ENCODE peak calls at places on chromosomes 3 and 15, in nine cellular contexts. R is fibroblast of villous mesenchyme, C is body of pancreas, Y is A549, Q is MCF 10A, H is gastrocnemius medialis, I is GM10248, P is HepG2, Z is AG04449. J is an unnamed sample.

GRCh38 chr15:70195808-70196304 is 98.1 kb upstream of the TLE3 start:
- DNase-seq in Q (peak), P (peak), Z (peak), H (peak), Y (peak), R (peak), I (no peak), C (peak), J (no peak)

GRCh38 chr3:50445919-50446318 is 57.5 kb downstream of the CACNA2D2 start:
- DNase-seq in Z (no peak), P (peak), Y (peak), Q (no peak), C (peak), I (no peak), H (no peak), R (no peak), J (no peak)

GRCh38 chr3:133464573-133464972 is 64.7 kb downstream of the BFSP2 start:
- DNase-seq in Q (peak), I (no peak), Z (no peak), H (no peak), Y (peak), P (no peak), R (peak), C (no peak), J (peak)

GRCh38 chr3:58005662-58006061 is 2.6 kb upstream of the FLNB start:
- DNase-seq in P (peak), I (no peak), Z (peak), Y (peak), C (no peak), R (no peak), H (no peak), Q (peak), J (no peak)

GRCh38 chr3:31185004-31185357 is 290.5 kb upstream of the GADL1 start:
- DNase-seq in R (no peak), I (no peak), C (no peak), P (no peak), Z (no peak), H (no peak), Y (no peak), Q (no peak), J (no peak)

GRCh38 chr15:82585072-82585471 is 44.8 kb upstream of the RPS17 start:
- DNase-seq in Z (no peak), H (no peak), C (no peak), P (no peak), I (no peak), Y (no peak), Q (peak), R (peak), J (no peak)

GRCh38 chr3:38605981-38606380 is 43.5 kb downstream of the SCN5A start:
- DNase-seq in H (no peak), C (no peak), Q (no peak), I (no peak), Z (no peak), P (no peak), R (no peak), Y (no peak), J (no peak)

GRCh38 chr15:49063402-49064280 is 17.4 kb upstream of the SECISBP2L start:
- DNase-seq in I (no peak), P (no peak), H (no peak), Z (no peak), C (peak), Y (no peak), R (no peak), Q (no peak), J (no peak)

GRCh38 chr3:47193871-47194859 is 30.3 kb upstream of the SETD2 start:
- DNase-seq in H (no peak), Q (peak), R (peak), Z (no peak), C (no peak), P (no peak), Y (no peak), I (no peak), J (no peak)

GRCh38 chr3:50316657-50317242 is 5.8 kb downstream of the HYAL2 start:
- DNase-seq in Q (peak), P (no peak), Y (peak), R (peak), H (no peak), I (no peak), Z (no peak), C (no peak), J (peak)

GRCh38 chr15:52466134-52466701 is 62.5 kb downstream of the MYO5A start:
- DNase-seq in Y (no peak), P (no peak), R (no peak), Q (no peak), C (peak), Z (no peak), H (peak), I (peak), J (peak)

GRCh38 chr3:49868951-49869454 is 703 bp downstream of the CAMKV start:
- DNase-seq in I (no peak), Y (no peak), P (no peak), R (no peak), Q (no peak), Z (no peak), C (no peak), H (no peak), J (peak)

GRCh38 chr3:34570916-34571705 is 772.7 kb downstream of the PDCD6IP start:
- DNase-seq in I (no peak), Q (peak), C (no peak), H (no peak), Y (no peak), R (no peak), Z (no peak), P (no peak), J (no peak)

GRCh38 chr15:47397587-47397986 is 319.7 kb upstream of the SEMA6D start:
- DNase-seq in Q (no peak), I (no peak), R (no peak), Z (no peak), C (no peak), P (no peak), Y (no peak), H (no peak), J (no peak)

GRCh38 chr3:136979684-136980083 is 21.9 kb downstream of the IL20RB start:
- DNase-seq in Q (peak), R (no peak), Z (no peak), I (no peak), H (no peak), P (no peak), Y (no peak), C (no peak), J (no peak)

GRCh38 chr3:126545544-126545943 is 13.2 kb downstream of the C3orf22 start:
- DNase-seq in Q (no peak), C (no peak), R (no peak), Z (no peak), H (no peak), I (no peak), Y (no peak), P (no peak), J (no peak)

DNA sequence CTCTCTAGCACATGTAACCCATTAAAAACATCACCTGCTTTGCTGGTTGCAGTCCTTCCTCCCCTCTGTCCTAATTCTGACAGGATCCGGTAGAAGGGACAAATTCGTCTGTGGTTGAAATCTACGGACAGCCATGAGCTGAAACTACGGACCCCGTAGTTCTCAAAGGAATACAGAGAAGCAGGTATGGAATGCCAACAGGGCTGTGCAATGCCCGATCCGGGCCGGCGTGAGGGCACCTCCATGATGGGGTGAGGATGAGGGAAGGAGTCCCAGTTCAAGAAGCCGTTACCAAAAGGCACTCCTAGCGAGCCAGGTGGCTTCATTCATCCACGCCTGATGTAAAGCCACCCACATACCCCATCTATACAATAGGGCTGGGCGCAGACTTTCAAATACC is 160.0 kb upstream of the NSMCE3 start:
- DNase-seq in H (no peak), R (no peak), I (no peak), P (no peak), Y (no peak), Z (no peak), Q (no peak), C (no peak), J (no peak)
- TF ChIP-seq CTCF in H (no peak), R (no peak), I (no peak), P (no peak), Y (no peak), Z (no peak), Q (no peak), C (no peak), J (no peak)

GRCh38 chr3:62558549-62559112 is 185.3 kb upstream of the FEZF2 start:
- DNase-seq in Z (no peak), I (peak), Y (peak), R (peak), C (no peak), P (peak), H (no peak), Q (peak), J (peak)
- TF ChIP-seq CTCF in Z (peak), I (peak), Y (peak), R (peak), C (peak), P (peak), H (no peak), Q (peak), J (peak)

GRCh38 chr15:77584201-77584600 is 48.5 kb downstream of the LINGO1 start:
- DNase-seq in Z (no peak), H (no peak), Q (peak), I (no peak), Y (no peak), C (no peak), R (no peak), P (peak), J (no peak)
- TF ChIP-seq CTCF in Z (peak), H (no peak), Q (no peak), I (no peak), Y (no peak), C (no peak), R (peak), P (peak), J (no peak)

GRCh38 chr3:59608356-59608755 is 558.5 kb upstream of the CFAP20DC start:
- DNase-seq in Y (no peak), I (no peak), R (no peak), H (no peak), Z (no peak), C (no peak), P (no peak), Q (no peak), J (no peak)

GRCh38 chr3:59605318-59605717 is 555.5 kb upstream of the CFAP20DC start:
- DNase-seq in P (no peak), C (peak), Q (no peak), Y (no peak), H (no peak), R (no peak), I (no peak), Z (no peak), J (no peak)

GRCh38 chr3:59605944-59606534 is 556.2 kb upstream of the CFAP20DC start:
- DNase-seq in P (no peak), C (no peak), Y (no peak), I (no peak), Q (no peak), H (no peak), Z (no peak), R (no peak), J (no peak)

GRCh38 chr3:59606638-59607262 is 556.9 kb upstream of the CFAP20DC start:
- DNase-seq in C (no peak), Y (no peak), Z (no peak), R (no peak), P (no peak), I (no peak), Q (no peak), H (no peak), J (no peak)

DNA sequence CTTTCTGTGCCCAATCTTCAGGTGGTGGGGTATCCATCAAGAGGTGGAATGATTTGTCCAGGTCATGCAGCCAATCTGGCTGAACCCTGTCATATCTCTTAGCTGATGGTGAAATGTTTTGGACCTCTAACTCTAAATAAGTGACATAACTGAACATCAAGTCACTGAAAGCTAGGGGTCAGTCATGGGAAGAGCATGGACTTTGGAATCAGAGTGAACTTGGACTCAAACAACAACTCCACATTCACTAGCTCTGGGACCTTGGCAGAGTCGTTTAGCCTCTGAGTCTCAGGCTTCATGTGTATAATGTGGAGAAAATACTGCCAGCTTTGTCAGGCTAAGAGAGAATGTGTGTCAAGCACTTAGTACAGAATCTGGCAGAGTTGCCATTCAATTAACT is 557.8 kb upstream of the CFAP20DC start:
- DNase-seq in H (peak), I (no peak), Y (peak), Z (no peak), Q (peak), R (peak), C (no peak), P (peak), J (no peak)
- TF ChIP-seq CTCF in H (no peak), I (no peak), Y (no peak), Z (no peak), Q (no peak), R (peak), C (no peak), P (peak), J (no peak)

GRCh38 chr3:128983293-128984069 is 10.4 kb downstream of the CFAP92 start:
- DNase-seq in Y (no peak), I (no peak), P (no peak), R (no peak), H (no peak), C (no peak), Z (no peak), Q (no peak), J (no peak)
- TF ChIP-seq CTCF in Y (no peak), I (no peak), P (peak), R (no peak), H (no peak), C (no peak), Z (no peak), Q (no peak), J (no peak)

DNA sequence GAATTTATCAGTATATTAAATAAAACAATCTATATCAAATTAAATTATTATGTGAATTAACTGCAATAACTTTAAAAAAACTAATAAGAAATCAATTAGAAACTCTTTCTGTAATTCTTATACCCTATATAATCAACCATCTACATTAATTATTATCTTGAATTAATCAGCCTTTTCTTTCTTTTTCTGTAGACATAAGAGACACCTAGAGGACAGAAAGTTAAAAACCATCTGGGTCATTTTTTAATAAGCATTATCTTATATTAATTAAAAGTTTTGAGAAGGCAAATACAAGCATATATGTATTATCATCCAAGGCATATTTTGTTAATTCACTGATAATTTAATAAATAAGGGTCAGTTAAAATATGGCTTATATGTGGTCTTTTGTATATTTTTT is 24.2 kb upstream of the SLC25A26 start:
- DNase-seq in Z (no peak), Q (peak), I (no peak), R (peak), P (no peak), H (no peak), C (no peak), Y (no peak), J (no peak)
- TF ChIP-seq CTCF in Z (no peak), Q (peak), I (no peak), R (peak), P (no peak), H (no peak), C (peak), Y (peak), J (no peak)

GRCh38 chr15:83767786-83768185 is 113.9 kb downstream of the ADAMTSL3 start:
- DNase-seq in C (no peak), Q (no peak), Y (no peak), P (no peak), R (no peak), H (no peak), Z (no peak), I (no peak), J (no peak)

GRCh38 chr15:83764201-83764839 is 110.4 kb downstream of the ADAMTSL3 start:
- DNase-seq in H (no peak), Y (no peak), C (no peak), R (no peak), Z (no peak), P (no peak), Q (no peak), I (no peak), J (no peak)

GRCh38 chr15:83766326-83766725 is 112.4 kb downstream of the ADAMTSL3 start:
- DNase-seq in I (no peak), Z (no peak), Q (no peak), Y (no peak), H (no peak), P (no peak), C (no peak), R (peak), J (no peak)

DNA sequence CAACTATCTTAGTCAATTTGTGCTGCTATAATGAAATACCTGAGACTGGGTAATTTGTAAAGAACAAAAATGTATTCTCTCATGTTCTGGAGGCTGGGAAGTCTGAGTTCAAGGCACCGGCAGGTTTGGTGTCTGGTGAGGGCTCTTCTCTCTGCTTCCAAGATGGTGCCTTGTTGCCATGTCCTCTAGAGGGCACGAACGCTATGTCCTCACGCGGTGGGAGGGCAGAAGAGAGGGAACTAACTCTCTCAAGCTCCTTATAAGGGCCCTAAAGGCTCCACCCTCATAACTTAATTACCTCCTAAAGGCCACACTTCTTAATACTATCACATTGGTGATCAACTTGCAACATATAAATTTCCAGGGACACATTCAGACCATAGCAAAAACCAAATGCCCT is 108.4 kb downstream of the ADAMTSL3 start:
- DNase-seq in C (no peak), P (no peak), Y (peak), Z (no peak), H (no peak), I (no peak), R (no peak), Q (no peak), J (no peak)
- TF ChIP-seq CTCF in C (no peak), P (no peak), Y (no peak), Z (no peak), H (no peak), I (no peak), R (no peak), Q (no peak), J (no peak)

J was measured in activated CD8-positive, alpha-beta T cell treated with anti-CD3 and anti-CD28 coated beads for 36 hours.